ENCODE peak calls at places on chromosomes 12 and 14, in nine cellular contexts. C, W, F, S, Q, Z, H, B and T are unnamed samples.

GRCh38 chr12:32906407-32907165 is 10.0 kb upstream of the PKP2 start:
- DNase-seq in B (no peak), S (no peak), F (no peak), W (no peak), Q (no peak), Z (no peak), H (no peak), C (no peak), T (peak; percentile 6)

GRCh38 chr12:12901158-12901791 is 9.9 kb downstream of the GPRC5A start:
- DNase-seq in Z (peak; percentile 99), W (no peak), F (peak; percentile 98), Q (no peak), S (no peak), B (no peak), C (peak; percentile 97), H (peak; percentile 94), T (peak; percentile 99)

GRCh38 chr12:130655010-130655409 is 61.1 kb downstream of the RIMBP2 start:
- DNase-seq in S (no peak), W (no peak), B (no peak), Z (no peak), F (no peak), C (no peak), Q (no peak), H (no peak), T (no peak)

GRCh38 chr14:93994919-93995682 is 2.0 kb upstream of the CCDC197 start:
- DNase-seq in Z (peak; percentile 86), H (peak; percentile 78), Q (no peak), S (peak; percentile 46), F (peak; percentile 94), B (peak; percentile 21), C (peak; percentile 94), W (no peak), T (no peak)

GRCh38 chr12:42372154-42372791 is 46.3 kb downstream of the PPHLN1 start:
- DNase-seq in F (peak; percentile 60), W (no peak), C (peak; percentile 60), B (no peak), Z (peak; percentile 57), H (peak; percentile 56), S (no peak), Q (no peak), T (peak; percentile 53)

GRCh38 chr12:99706736-99707473 is 59.4 kb downstream of the GARIN6 start:
- DNase-seq in B (no peak), H (no peak), F (peak; percentile 49), Q (no peak), C (peak; percentile 13), W (no peak), Z (no peak), S (no peak), T (no peak)

GRCh38 chr12:113684908-113685512 is 213.3 kb upstream of the LHX5 start:
- DNase-seq in W (no peak), H (no peak), S (no peak), B (no peak), Q (no peak), Z (no peak), F (no peak), C (no peak), T (no peak)

GRCh38 chr14:75232597-75232996 is 46.0 kb upstream of the FOS start:
- DNase-seq in Z (no peak), S (no peak), C (no peak), H (no peak), B (no peak), F (no peak), W (no peak), Q (no peak), T (no peak)

GRCh38 chr12:93990832-93991748 is 157.3 kb upstream of the PLXNC1 start:
- DNase-seq in H (peak; percentile 40), S (peak; percentile 41), W (no peak), Q (no peak), Z (peak; percentile 51), B (peak; percentile 59), C (no peak), F (peak; percentile 29), T (peak; percentile 52)

GRCh38 chr12:121917950-121918678 is at the start of gene CFAP251:
- DNase-seq in S (peak; percentile 96), F (peak; percentile 89), H (peak; percentile 41), C (peak; percentile 71), Q (peak; percentile 73), W (peak; percentile 83), Z (no peak), B (peak; percentile 95), T (no peak)
- H3K4me3 ChIP-seq in S (peak within 1 kb of the TSS; percentile 57), F (peak within 1 kb of the TSS; percentile 47), H (no peak within 1 kb of the TSS), C (peak within 1 kb of the TSS; percentile 54), Q (peak within 1 kb of the TSS; percentile 32), W (peak within 1 kb of the TSS; percentile 21), Z (no peak within 1 kb of the TSS), B (peak within 1 kb of the TSS; percentile 59), T (no peak within 1 kb of the TSS)

DNA sequence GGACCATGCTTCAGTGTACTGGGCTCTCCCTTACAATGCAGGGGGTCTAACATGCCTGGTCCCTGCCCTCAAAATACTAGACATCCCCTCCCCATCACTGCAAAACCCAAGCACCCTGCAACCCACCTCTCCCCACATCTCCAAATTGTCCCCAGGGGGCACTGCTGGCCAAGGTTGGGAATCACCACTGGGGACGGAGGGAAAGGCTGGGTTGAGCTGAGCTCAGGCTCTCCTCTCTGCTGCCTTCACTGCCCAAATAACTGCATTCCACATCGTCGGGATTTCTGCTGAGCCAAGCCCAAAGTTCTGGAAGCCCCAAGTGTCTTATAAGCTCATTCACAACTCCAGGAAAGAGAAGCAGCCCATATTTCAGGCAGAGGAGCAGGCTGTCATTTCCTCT is 69.6 kb downstream of the NT5DC3 start:
- DNase-seq in W (no peak), H (peak; percentile 53), F (peak; percentile 36), B (peak; percentile 47), S (no peak), Z (peak; percentile 42), C (peak; percentile 14), Q (no peak), T (peak; percentile 59)
- TF ChIP-seq CTCF in W (peak; percentile 32), H (peak; percentile 83), F (peak; percentile 55), B (peak; percentile 36), S (peak; percentile 37), Z (peak; percentile 65), C (peak; percentile 57), Q (peak; percentile 34), T (peak; percentile 86)

DNA sequence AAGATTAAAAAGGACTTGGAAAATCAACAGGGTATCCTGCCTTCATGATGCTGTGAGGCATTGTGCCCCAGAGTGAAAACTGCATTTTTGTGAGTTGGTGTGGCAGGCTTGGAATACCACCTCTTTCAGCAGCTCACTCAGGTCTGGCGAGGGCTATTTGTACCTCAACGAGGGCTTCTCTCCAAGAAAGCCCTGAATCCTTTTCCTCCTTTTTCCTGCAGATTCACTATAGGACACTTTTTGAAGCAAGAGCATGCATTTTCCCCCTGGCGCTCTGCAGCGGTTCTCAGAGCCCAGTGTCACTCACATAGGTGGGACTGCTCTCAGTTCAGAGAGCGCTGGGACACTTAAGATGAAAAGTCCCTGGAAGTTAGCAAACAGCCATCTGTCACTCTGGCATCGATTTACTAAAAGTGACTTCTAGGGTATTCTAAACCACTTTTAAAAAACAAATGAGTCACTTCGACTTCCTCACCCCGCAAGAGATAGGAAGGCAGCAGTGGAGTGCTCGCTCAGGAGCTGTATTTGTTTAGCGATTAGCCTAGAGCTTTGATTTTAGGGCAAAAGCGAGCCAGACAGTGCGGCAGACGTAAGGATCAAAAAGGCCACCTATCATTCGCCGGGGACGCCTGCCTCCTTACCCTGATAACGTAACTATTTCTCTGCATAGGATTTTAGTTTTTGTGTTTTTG is 782 bp upstream of the LGR5 start:
- DNase-seq in W (no peak), H (peak; percentile 26), B (no peak), S (no peak), C (peak; percentile 34), Z (no peak), Q (no peak), F (peak; percentile 8), T (no peak)
- H3K4me3 ChIP-seq in W (peak overlapping the region; percentile 33), H (peak overlapping the region; percentile 63), B (peak overlapping the region; percentile 55), S (peak overlapping the region; percentile 50), C (no peak overlapping the region), Z (peak overlapping the region; percentile 30), Q (peak overlapping the region; percentile 26), F (no peak overlapping the region), T (peak overlapping the region; percentile 12)

DNA sequence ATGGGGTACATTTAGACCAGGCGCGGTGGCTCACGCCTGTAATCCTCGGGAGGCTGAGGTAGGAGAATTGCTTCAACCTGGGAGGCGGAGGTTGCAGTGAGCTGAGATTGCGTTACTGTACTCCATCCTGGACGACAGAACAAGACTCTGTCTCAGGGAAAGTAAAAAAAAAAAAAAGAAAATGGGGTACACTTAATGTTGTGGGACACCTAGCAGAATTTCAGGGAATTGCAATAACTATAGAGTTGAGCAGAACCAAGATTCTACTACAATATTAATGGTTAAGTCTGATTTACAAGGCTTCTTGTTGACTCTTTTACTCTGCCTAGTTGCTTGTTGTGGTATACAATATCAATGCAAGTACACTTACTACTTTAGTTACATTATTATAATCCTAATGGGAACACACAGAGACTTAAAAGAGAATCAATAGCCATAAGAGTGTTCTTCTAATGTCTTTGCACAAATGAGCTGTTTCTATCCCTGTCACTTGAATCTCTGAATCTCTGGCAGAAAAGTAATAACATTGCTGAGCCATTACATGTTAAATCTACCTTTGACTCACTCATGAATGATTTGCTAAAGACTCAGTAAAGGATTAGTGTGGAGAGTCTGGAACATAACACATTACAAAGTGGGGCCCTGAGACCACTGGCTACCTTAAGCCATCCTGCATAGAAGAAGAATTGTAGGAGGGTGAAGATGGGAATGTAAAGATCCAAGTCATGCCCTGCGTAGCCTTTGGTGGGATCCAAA is 22.7 kb downstream of the BEST3 start:
- DNase-seq in Q (no peak), Z (no peak), B (no peak), F (no peak), C (peak; percentile 22), H (no peak), S (no peak), W (no peak), T (no peak)
- TF ChIP-seq CTCF in Q (no peak), Z (peak; percentile 17), B (no peak), F (peak; percentile 12), C (peak; percentile 6), H (no peak), S (no peak), W (no peak), T (peak; percentile 18)

GRCh38 chr12:8146416-8146771 is 10.4 kb upstream of the ZNF705A start:
- DNase-seq in H (no peak), F (no peak), W (no peak), Z (no peak), Q (no peak), S (no peak), B (no peak), C (no peak), T (no peak)

DNA sequence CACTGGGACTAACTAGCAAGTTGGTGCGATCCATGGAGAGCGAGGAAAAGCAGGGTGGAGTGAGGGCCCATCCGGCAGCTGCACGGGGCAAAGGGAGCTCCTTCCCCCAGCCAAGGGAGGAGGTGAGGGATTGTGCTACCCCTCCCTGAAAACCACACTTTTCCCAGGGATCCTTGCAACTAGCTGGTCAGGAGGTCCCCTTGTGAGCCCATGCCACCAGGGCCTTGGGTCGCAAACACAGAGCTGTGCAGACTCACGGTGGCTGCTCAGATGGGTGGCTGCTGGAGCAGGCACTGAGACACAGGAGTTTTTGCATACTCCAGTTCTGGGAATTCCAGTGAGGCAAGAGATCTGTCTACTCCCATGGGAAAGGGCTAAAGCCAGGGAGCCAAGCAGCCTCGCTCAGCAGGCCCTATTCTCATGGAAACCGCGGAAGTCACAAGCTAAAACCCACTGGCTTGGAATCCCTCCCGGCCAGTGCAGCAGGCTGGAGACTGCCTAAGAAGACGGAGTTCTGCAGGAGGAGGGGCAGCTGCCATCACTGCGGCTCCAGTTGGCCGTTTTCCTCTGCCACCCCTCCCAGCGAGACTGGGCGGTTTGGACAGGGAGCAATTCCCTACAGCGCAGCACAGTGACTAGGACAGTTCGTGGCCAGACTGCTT is 10.9 kb upstream of the ZNF705A start:
- DNase-seq in C (no peak), W (no peak), B (peak; percentile 56), S (peak; percentile 52), Z (peak; percentile 83), F (no peak), Q (no peak), H (peak; percentile 93), T (peak; percentile 87)
- H3K4me3 ChIP-seq in C (no peak overlapping the region), W (no peak overlapping the region), B (peak overlapping the region; percentile 29), S (peak overlapping the region; percentile 13), Z (peak overlapping the region; percentile 9), F (no peak overlapping the region), Q (no peak overlapping the region), H (peak overlapping the region; percentile 49), T (peak overlapping the region; percentile 39)